ENCODE peak calls at places on chromosome 5, in four cellular contexts. S, I, Y and O are unnamed samples.

GRCh38 chr5:132840896-132841818 is 10.7 kb upstream of the SHROOM1 start:
- DNase-seq in S (no peak), I (no peak), Y (no peak), O (no peak)

GRCh38 chr5:80961376-80962281 is 1.5 kb downstream of the RASGRF2 start:
- DNase-seq in S (no peak), I (no peak), Y (peak; percentile 53), O (no peak)

GRCh38 chr5:10140195-10140973 is 109.3 kb downstream of the ATPSCKMT start:
- DNase-seq in S (no peak), I (no peak), Y (peak; percentile 12), O (no peak)

GRCh38 chr5:43215073-43215631 is 23.1 kb downstream of the NIM1K start:
- DNase-seq in S (no peak), I (no peak), Y (no peak), O (no peak)

GRCh38 chr5:132466453-132467291 is 23.9 kb downstream of the IRF1 start:
- DNase-seq in S (peak; percentile 37), I (no peak), Y (no peak), O (no peak)

GRCh38 chr5:56269216-56269927 is 36.2 kb upstream of the ANKRD55 start:
- DNase-seq in S (no peak), I (no peak), Y (peak; percentile 26), O (no peak)

GRCh38 chr5:119486-120097 is 27.6 kb downstream of the PLEKHG4B start:
- DNase-seq in S (no peak), I (no peak), Y (no peak), O (no peak)

GRCh38 chr5:177454397-177455035 is 7.9 kb downstream of the PRR7 start:
- DNase-seq in S (peak; percentile 92), I (peak; percentile 94), Y (peak; percentile 99), O (peak; percentile 98)

GRCh38 chr5:82924241-82924989 is 152.8 kb downstream of the TMEM167A start:
- DNase-seq in S (no peak), I (no peak), Y (no peak), O (no peak)

GRCh38 chr5:179210478-179210877 is 134.8 kb downstream of the ADAMTS2 start:
- DNase-seq in S (no peak), I (no peak), Y (no peak), O (no peak)

GRCh38 chr5:125550237-125550636 is 803.8 kb upstream of the ZNF608 start:
- DNase-seq in S (no peak), I (no peak), Y (no peak), O (no peak)

GRCh38 chr5:150511641-150512367 is 3.9 kb downstream of the NDST1 start:
- DNase-seq in S (peak; percentile 38), I (no peak), Y (peak; percentile 80), O (no peak)

GRCh38 chr5:129698661-129699060 is 49.2 kb upstream of the MINAR2 start:
- DNase-seq in S (no peak), I (no peak), Y (no peak), O (no peak)
- TF ChIP-seq CTCF in S (no peak), I (no peak), Y (no peak), O (peak; percentile 15)

GRCh38 chr5:104412649-104413240 is 850.2 kb upstream of the NUDT12 start:
- DNase-seq in S (no peak), I (no peak), Y (peak; percentile 38), O (no peak)
- TF ChIP-seq CTCF in S (peak; percentile 25), I (peak; percentile 59), Y (peak; percentile 72), O (peak; percentile 60)

GRCh38 chr5:93899026-93899600 is 157.7 kb upstream of the POU5F2 start:
- DNase-seq in S (no peak), I (no peak), Y (no peak), O (no peak)
- TF ChIP-seq CTCF in S (peak; percentile 21), I (peak; percentile 66), Y (peak; percentile 50), O (peak; percentile 50)

DNA sequence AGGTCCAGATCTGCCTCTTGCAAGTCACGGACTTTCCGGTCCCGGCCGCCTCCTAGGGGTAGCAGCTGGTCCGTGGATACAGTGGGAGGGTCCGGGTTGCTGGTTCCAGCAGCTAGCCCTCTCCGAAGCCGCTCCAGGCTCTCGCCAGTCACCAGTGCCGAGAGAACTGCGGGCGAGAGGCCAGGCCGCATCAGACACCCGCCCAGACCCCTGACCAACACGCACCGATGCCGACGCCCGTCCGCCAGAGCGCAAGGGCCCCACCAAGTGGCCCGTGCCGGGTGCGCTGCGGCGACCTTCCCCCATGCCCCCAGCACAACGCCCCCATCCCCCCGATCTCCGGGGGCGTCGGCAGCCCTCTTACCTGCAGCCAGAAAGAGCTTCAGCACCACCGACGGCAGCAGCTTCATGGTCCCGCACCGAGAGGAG is 470 bp downstream of the HBEGF start:
- DNase-seq in S (peak; percentile 79), I (peak; percentile 44), Y (peak; percentile 77), O (peak; percentile 87)
- TF ChIP-seq CTCF in S (no peak), I (peak; percentile 33), Y (peak; percentile 61), O (peak; percentile 54)

DNA sequence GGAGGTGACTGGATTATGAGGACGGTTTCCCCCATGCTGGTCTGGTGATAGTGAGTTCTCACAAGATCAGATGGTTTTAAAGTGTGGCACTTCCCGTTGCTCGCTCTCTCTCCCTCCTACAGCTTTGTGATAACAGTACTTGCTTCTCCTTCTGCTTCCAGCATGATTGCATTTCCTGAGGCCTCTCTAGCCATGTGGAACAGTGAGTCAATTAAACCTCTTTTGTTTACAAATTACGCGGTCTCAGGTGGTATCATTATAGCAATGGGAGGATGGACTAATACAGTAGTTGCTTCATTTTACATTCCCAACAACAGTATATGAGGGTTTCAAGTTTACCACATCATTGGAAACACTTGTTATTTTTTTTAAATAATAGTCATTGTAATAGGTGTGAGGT is 937.3 kb upstream of the ARRDC3 start:
- DNase-seq in S (no peak), I (no peak), Y (no peak), O (no peak)
- TF ChIP-seq CTCF in S (no peak), I (no peak), Y (no peak), O (no peak)

GRCh38 chr5:169474226-169474625 is 109.3 kb upstream of the SPDL1 start:
- DNase-seq in S (no peak), I (no peak), Y (no peak), O (no peak)
- TF ChIP-seq CTCF in S (no peak), I (no peak), Y (no peak), O (no peak)